ENCODE peak calls at places on chromosomes 12 and 14, in seven cellular contexts. T, M, I, A, R, G and L are unnamed samples.

GRCh38 chr14:63045234-63045611 is at the start of gene KCNH5:
- DNase-seq in I (peak; percentile 83), T (no peak), A (peak; percentile 96), G (peak; percentile 22), M (no peak), R (peak; percentile 47), L (peak; percentile 59)

GRCh38 chr12:43887397-43887796 is 51.5 kb downstream of the TMEM117 start:
- DNase-seq in M (no peak), A (no peak), G (no peak), I (no peak), R (no peak), T (no peak), L (no peak)

GRCh38 chr12:8080131-8080530 is 1.9 kb upstream of the NECAP1 start:
- DNase-seq in R (no peak), A (no peak), I (no peak), M (no peak), G (no peak), T (no peak), L (no peak)

GRCh38 chr12:60071759-60072191 is 475.9 kb downstream of the SLC16A7 start:
- DNase-seq in I (no peak), G (peak; percentile 81), M (no peak), T (no peak), R (no peak), A (no peak), L (peak; percentile 32)

GRCh38 chr12:24069532-24070395 is 120.3 kb upstream of the SOX5 start:
- DNase-seq in M (no peak), I (peak; percentile 44), A (peak; percentile 80), R (no peak), G (peak; percentile 17), T (no peak), L (no peak)

GRCh38 chr14:67514650-67515385 is 18.3 kb upstream of the PLEKHH1 start:
- DNase-seq in A (peak; percentile 70), G (peak; percentile 35), T (peak; percentile 60), M (no peak), R (peak; percentile 76), I (peak; percentile 66), L (peak; percentile 32)

GRCh38 chr12:128266086-128266485 is 884 bp upstream of the TMEM132C start:
- DNase-seq in T (no peak), M (no peak), R (no peak), A (no peak), G (no peak), I (no peak), L (no peak)

GRCh38 chr12:5948696-5949095 is 3.6 kb upstream of the ANO2 start:
- DNase-seq in I (no peak), G (no peak), A (no peak), R (no peak), T (no peak), M (no peak), L (no peak)

GRCh38 chr14:104876251-104876699 is 11.2 kb downstream of the CEP170B start:
- DNase-seq in I (peak; percentile 76), G (peak; percentile 60), R (peak; percentile 72), M (peak; percentile 44), T (peak; percentile 43), A (peak; percentile 40), L (no peak)

GRCh38 chr12:120076651-120077050 is 39.9 kb downstream of the RAB35 start:
- DNase-seq in G (no peak), I (no peak), M (no peak), T (no peak), R (no peak), A (no peak), L (no peak)

GRCh38 chr12:6828671-6829531 is 694 bp downstream of the P3H3 start:
- DNase-seq in G (no peak), T (peak; percentile 57), R (peak; percentile 88), M (no peak), A (peak; percentile 72), I (peak; percentile 89), L (no peak)

GRCh38 chr12:94805749-94806148 is 155.4 kb upstream of the TMCC3 start:
- DNase-seq in R (peak; percentile 72), A (peak; percentile 21), T (peak; percentile 82), G (no peak), M (no peak), I (no peak), L (no peak)

GRCh38 chr12:86261606-86262005 is 5.4 kb upstream of the MGAT4C start:
- DNase-seq in A (no peak), T (no peak), M (no peak), G (no peak), I (peak; percentile 62), R (no peak), L (no peak)

GRCh38 chr12:25501565-25501964 is 51.5 kb downstream of the LMNTD1 start:
- DNase-seq in A (no peak), I (no peak), R (peak; percentile 14), T (no peak), G (peak; percentile 77), M (no peak), L (no peak)

GRCh38 chr14:101458536-101459391 is 102.5 kb upstream of the DIO3 start:
- DNase-seq in I (peak; percentile 65), R (no peak), A (peak; percentile 73), M (no peak), G (peak; percentile 25), T (no peak), L (no peak)
- TF ChIP-seq EZH2phosphoT487 in I (no peak), R (no peak), A (peak; percentile 93), M (no peak), G (no peak), T (no peak), L (no peak)

GRCh38 chr12:132429932-132430643 is 59.9 kb upstream of the FBRSL1 start:
- DNase-seq in R (peak; percentile 58), I (peak; percentile 71), T (peak; percentile 86), A (peak; percentile 86), G (peak; percentile 67), M (peak; percentile 41), L (peak; percentile 31)
- TF ChIP-seq EZH2phosphoT487 in R (no peak), I (no peak), T (no peak), A (no peak), G (no peak), M (no peak), L (no peak)

DNA sequence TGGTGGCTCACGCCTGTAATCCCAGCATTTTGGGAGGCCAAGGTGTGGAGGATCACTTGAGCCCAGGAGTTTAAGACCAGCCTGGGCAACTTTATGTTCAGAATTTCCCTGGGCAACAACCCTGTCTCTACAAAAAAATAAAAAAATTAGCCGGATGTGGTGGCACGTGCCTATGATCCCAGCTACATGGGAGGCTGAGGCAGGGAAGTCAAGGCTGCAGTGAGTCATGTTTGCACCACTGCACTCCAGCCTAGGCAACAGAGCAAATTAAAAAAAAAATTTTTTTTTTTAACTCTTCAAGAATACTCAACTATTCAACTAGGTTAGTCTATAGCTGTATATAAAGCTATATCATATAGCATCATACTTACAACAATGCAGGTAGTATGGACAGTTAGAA is 113.0 kb downstream of the RALGAPA1 start:
- DNase-seq in M (no peak), R (no peak), G (no peak), I (no peak), A (no peak), T (no peak), L (no peak)
- TF ChIP-seq EZH2phosphoT487 in M (no peak), R (no peak), G (no peak), I (no peak), A (no peak), T (no peak), L (no peak)

DNA sequence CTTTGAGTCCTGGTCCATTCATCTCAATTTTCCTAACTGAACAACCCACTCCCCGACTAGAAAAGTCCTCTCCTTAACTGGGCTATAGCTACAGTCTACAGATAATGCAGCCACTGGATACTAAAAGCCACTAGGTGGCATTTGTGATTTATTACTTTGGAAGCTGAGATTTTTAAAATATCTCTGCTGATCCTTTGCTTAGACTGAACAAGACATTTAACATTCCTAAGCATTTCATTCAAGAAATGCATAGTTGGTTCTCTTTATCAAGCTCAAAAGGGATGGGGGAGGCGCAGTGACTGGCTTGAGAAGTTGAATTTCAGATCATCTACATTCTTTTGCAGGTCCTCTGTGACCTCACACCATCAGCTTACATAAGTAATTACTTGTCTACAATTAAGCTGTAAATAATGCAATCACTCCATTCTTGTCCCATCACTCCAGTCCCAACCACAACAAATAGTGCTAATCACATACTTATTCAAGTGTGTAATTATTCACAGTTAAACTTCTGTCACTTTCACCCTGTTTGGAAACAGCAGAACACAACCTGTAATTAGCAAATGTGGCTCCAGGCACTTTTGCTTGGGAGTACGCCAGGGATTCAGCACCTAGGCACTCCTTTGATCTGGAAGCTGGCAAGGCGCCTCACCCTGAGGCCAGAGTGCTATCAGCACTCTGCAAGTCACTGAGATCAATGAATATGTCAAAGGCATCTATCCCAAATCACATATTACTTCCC is 203.5 kb downstream of the NOVA1 start:
- DNase-seq in G (peak; percentile 59), R (peak; percentile 47), I (peak; percentile 43), M (no peak), A (peak; percentile 36), T (no peak), L (no peak)
- TF ChIP-seq EZH2phosphoT487 in G (no peak), R (no peak), I (no peak), M (no peak), A (no peak), T (no peak), L (no peak)

GRCh38 chr12:15580431-15580830 is 208.8 kb downstream of the EPS8 start:
- DNase-seq in G (no peak), I (no peak), A (no peak), M (no peak), R (no peak), T (peak; percentile 14), L (no peak)

GRCh38 chr12:15583804-15584203 is 205.4 kb downstream of the EPS8 start:
- DNase-seq in I (peak; percentile 16), T (no peak), M (no peak), A (no peak), R (no peak), G (no peak), L (no peak)

GRCh38 chr12:15589328-15590032 is 199.7 kb downstream of the EPS8 start:
- DNase-seq in G (no peak), I (no peak), M (no peak), A (no peak), T (no peak), R (no peak), L (no peak)

GRCh38 chr12:15581006-15581405 is 208.2 kb downstream of the EPS8 start:
- DNase-seq in M (no peak), R (no peak), T (no peak), G (no peak), A (no peak), I (peak; percentile 48), L (no peak)

GRCh38 chr12:15584366-15585041 is 204.7 kb downstream of the EPS8 start:
- DNase-seq in T (peak; percentile 71), M (peak; percentile 43), A (peak; percentile 50), G (peak; percentile 56), I (peak; percentile 74), R (peak; percentile 77), L (peak; percentile 63)
- TF ChIP-seq EZH2phosphoT487 in T (no peak), M (no peak), A (no peak), G (no peak), I (no peak), R (no peak), L (no peak)

GRCh38 chr12:66900616-66901015 is 221.7 kb upstream of the GRIP1 start:
- DNase-seq in R (no peak), M (no peak), A (no peak), T (no peak), I (no peak), G (no peak), L (no peak)
- TF ChIP-seq EZH2phosphoT487 in R (no peak), M (no peak), A (no peak), T (no peak), I (no peak), G (no peak), L (no peak)